ENCODE peak calls at places on chromosomes 5 and 9, in four cellular contexts. D is HepG2, Q is K562, I is H1. R is an unnamed sample.

GRCh38 chr5:154287136-154287535 is 96.6 kb downstream of the GALNT10 start:
- DNase-seq in D (peak; percentile 80), Q (no peak), I (peak; percentile 38), R (peak; percentile 68)

GRCh38 chr9:116497081-116497480 is 190.0 kb upstream of the TRIM32 start:
- DNase-seq in D (no peak), Q (no peak), I (no peak), R (no peak)

GRCh38 chr9:129812385-129812784 is 9.4 kb downstream of the TOR1B start:
- DNase-seq in D (no peak), Q (no peak), I (no peak), R (no peak)

GRCh38 chr9:120569556-120569955 is 10.4 kb downstream of the CDK5RAP2 start:
- DNase-seq in D (no peak), Q (no peak), I (no peak), R (no peak)

GRCh38 chr5:54254482-54255198 is 55.7 kb downstream of the ARL15 start:
- DNase-seq in D (peak; percentile 6), Q (no peak), I (no peak), R (no peak)

GRCh38 chr9:108534741-108535140 is 321.0 kb downstream of the ACTL7B start:
- DNase-seq in D (no peak), Q (no peak), I (no peak), R (no peak)

GRCh38 chr5:75681125-75681830 is 36.0 kb downstream of the POC5 start:
- DNase-seq in D (peak; percentile 28), Q (no peak), I (no peak), R (peak; percentile 31)

GRCh38 chr5:74136276-74136675 is 504.3 kb downstream of the ENC1 start:
- DNase-seq in D (no peak), Q (no peak), I (no peak), R (no peak)

GRCh38 chr9:123319541-123320339 is 36.3 kb upstream of the CRB2 start:
- DNase-seq in D (peak; percentile 34), Q (no peak), I (no peak), R (no peak)

GRCh38 chr9:69513291-69513690 is 158.9 kb downstream of the APBA1 start:
- DNase-seq in D (no peak), Q (no peak), I (no peak), R (no peak)

GRCh38 chr5:63962345-63962744 is at the start of gene HTR1A:
- DNase-seq in D (no peak), Q (no peak), I (no peak), R (no peak)

GRCh38 chr9:98652302-98652701 is 56.4 kb downstream of the GABBR2 start:
- DNase-seq in D (no peak), Q (no peak), I (no peak), R (no peak)

GRCh38 chr9:23044549-23044948 is 597.9 kb downstream of the DMRTA1 start:
- DNase-seq in D (no peak), Q (no peak), I (no peak), R (no peak)

GRCh38 chr5:139841549-139841948 is 45.9 kb downstream of the PSD2 start:
- DNase-seq in D (no peak), Q (no peak), I (no peak), R (no peak)

GRCh38 chr5:178431063-178431776 is 159.0 kb downstream of the COL23A1 start:
- DNase-seq in D (no peak), Q (no peak), I (no peak), R (no peak)

GRCh38 chr5:132434391-132434790 is 56.2 kb downstream of the IRF1 start:
- DNase-seq in D (no peak), Q (no peak), I (no peak), R (no peak)
- TF ChIP-seq PHF8 in D (no peak), Q (no peak), I (no peak), R (no peak)

DNA sequence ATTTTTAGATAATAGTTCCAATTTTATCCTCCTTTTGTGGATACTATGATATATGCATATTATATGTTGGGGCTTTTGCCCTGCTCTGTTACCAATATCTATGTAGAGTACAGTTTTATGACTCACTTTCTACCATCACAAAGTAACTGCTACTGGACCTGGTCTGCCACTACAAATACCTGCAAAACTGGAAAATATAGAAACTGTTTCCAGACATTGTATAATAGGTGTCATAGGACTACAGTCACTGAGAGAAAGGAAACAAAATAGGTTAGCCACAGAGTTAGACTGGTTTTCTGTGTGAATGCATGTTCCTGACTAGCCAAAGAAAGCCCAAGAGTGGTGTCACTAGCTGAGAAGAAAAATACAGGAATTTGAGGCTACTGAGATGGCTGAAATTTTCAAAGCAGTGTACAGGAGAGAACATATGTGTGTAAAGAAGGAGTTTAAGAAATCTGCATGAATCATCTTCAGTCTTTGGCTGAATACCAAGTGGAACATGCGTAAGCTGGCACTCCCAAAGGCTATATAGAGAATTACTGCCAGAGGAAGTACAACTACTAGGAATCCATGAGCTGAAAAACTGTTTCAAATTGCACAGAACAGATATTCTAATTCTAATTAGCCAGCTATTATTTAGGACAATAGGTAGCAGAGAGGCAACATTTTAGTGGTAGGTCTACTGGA is 29.0 kb upstream of the FAM174A start:
- DNase-seq in D (no peak), Q (no peak), I (no peak), R (peak; percentile 54)
- TF ChIP-seq PHF8 in D (no peak), Q (no peak), I (no peak), R (no peak)

GRCh38 chr5:41465493-41466171 is 44.8 kb downstream of the PLCXD3 start:
- DNase-seq in D (no peak), Q (no peak), I (no peak), R (no peak)
- TF ChIP-seq PHF8 in D (no peak), Q (no peak), I (no peak), R (no peak)

GRCh38 chr9:125703662-125704061 is 3.3 kb downstream of the MAPKAP1 start:
- DNase-seq in D (no peak), Q (no peak), I (no peak), R (no peak)

GRCh38 chr9:125705893-125706292 is 1.1 kb downstream of the MAPKAP1 start:
- DNase-seq in D (no peak), Q (no peak), I (no peak), R (no peak)

GRCh38 chr9:125699870-125700269 is 7.1 kb downstream of the MAPKAP1 start:
- DNase-seq in D (no peak), Q (no peak), I (no peak), R (no peak)

GRCh38 chr9:125700791-125701190 is 6.2 kb downstream of the MAPKAP1 start:
- DNase-seq in D (no peak), Q (no peak), I (no peak), R (no peak)

DNA sequence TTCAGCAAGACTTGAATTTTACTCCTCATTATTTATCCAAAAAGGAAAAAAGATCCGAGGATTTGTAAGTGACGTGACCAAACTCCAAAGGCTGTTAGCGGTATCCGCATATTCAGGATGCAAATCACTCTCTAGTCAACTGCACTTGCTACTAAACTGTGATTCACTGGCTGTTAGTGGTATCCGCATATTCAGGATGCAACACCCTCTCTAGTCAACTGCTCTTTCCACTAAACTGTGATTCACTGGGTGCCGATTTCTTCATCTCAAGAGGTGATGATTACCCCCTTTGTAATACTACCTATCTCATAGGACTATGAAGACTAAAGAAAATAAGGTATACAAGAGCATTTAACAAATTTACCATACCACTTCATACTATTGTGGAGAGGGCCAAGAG is 5.7 kb downstream of the MAPKAP1 start:
- DNase-seq in D (no peak), Q (no peak), I (no peak), R (no peak)
- TF ChIP-seq PHF8 in D (no peak), Q (no peak), I (no peak), R (no peak)

GRCh38 chr5:51373880-51374523 is 9.2 kb upstream of the ISL1 start:
- DNase-seq in D (no peak), Q (no peak), I (no peak), R (no peak)
- TF ChIP-seq PHF8 in D (no peak), Q (no peak), I (no peak), R (no peak)

GRCh38 chr5:93790401-93790800 is 49.0 kb upstream of the POU5F2 start:
- DNase-seq in D (no peak), Q (no peak), I (no peak), R (no peak)
- TF ChIP-seq PHF8 in D (no peak), Q (no peak), I (no peak), R (no peak)

DNA sequence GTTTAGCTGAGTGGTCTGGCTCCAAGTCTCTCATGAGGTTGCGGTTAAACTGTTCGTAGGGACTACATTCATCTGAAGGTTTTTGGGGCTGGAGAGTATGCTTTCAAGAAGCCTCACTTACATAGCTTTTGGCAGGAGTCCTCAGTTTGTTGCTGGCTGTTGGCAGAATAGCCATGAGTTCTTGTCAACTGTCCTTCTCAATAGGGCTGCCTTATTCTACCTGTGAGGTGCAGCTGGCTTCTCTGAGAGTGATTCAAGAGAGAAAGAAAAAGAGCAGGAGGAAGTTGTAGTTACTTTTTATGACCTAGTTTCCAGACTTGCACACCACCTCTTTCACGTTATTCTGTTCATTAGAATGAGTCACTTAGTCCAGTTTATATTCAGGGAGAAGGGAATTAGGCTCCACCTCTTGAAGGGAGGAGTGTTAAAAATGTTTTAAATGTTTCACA is 33.2 kb downstream of the YTHDC2 start:
- DNase-seq in D (no peak), Q (no peak), I (no peak), R (no peak)
- TF ChIP-seq PHF8 in D (no peak), Q (no peak), I (no peak), R (no peak)

DNA sequence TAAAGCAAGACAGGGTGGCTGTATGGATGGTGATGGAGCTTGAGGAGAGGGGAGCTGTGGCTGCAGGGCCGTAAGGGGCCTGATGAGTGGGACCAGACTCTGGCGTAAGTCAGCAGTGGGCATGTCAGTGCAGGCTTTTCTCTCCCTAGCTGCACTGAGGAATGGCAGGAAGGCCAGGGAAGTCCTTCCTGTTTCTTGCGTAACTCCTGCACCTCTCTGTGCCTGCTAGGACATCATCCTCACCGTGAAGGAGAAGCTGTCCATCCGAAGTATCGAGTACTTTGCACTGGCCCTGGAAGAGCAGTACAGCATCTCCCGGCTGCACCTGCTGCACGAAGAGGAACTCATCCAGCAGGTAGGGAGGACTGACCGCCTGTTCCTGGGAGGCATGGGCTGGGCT is 24.1 kb upstream of the TRMT10B start:
- DNase-seq in D (no peak), Q (no peak), I (no peak), R (no peak)
- TF ChIP-seq PHF8 in D (no peak), Q (no peak), I (no peak), R (no peak)

GRCh38 chr9:126624453-126624872 is 10.7 kb downstream of the LMX1B start:
- DNase-seq in D (no peak), Q (no peak), I (no peak), R (no peak)

GRCh38 chr9:126624912-126625311 is 11.2 kb downstream of the LMX1B start:
- DNase-seq in D (no peak), Q (no peak), I (no peak), R (no peak)

GRCh38 chr9:126623667-126624452 is 10.1 kb downstream of the LMX1B start:
- DNase-seq in D (no peak), Q (no peak), I (no peak), R (no peak)

GRCh38 chr9:126626117-126627022 is 12.6 kb downstream of the LMX1B start:
- DNase-seq in D (no peak), Q (peak; percentile 30), I (no peak), R (no peak)

GRCh38 chr9:126625329-126626116 is 11.8 kb downstream of the LMX1B start:
- DNase-seq in D (no peak), Q (no peak), I (no peak), R (no peak)
- TF ChIP-seq PHF8 in D (no peak), Q (no peak), I (no peak), R (no peak)